ENCODE peak calls at places on chromosome 11, in six cellular contexts. One of them, this sample, is unnamed.

GRCh38 chr11:46529928-46530574 is 63.8 kb downstream of the AMBRA1 start:
- DNase-seq in fibroblast of the aortic adventitia: no peak
- DNase-seq in CD8-positive, alpha-beta memory T cell: no peak
- DNase-seq in BE2C: no peak
- DNase-seq in Karpas-422: no peak
- DNase-seq in right lobe of liver: no peak
- DNase-seq in this sample: no peak

GRCh38 chr11:121762820-121763219 is 310.1 kb upstream of the SORL1-AS1 start:
- DNase-seq in fibroblast of the aortic adventitia: peak; percentile 63
- DNase-seq in CD8-positive, alpha-beta memory T cell: no peak
- DNase-seq in BE2C: peak; percentile 84
- DNase-seq in Karpas-422: no peak
- DNase-seq in right lobe of liver: no peak
- DNase-seq in this sample: no peak

GRCh38 chr11:45321669-45322068 is 35.5 kb upstream of the SYT13 start:
- DNase-seq in fibroblast of the aortic adventitia: no peak
- DNase-seq in CD8-positive, alpha-beta memory T cell: no peak
- DNase-seq in BE2C: no peak
- DNase-seq in Karpas-422: no peak
- DNase-seq in right lobe of liver: no peak
- DNase-seq in this sample: no peak

GRCh38 chr11:71440021-71440755 is 8.0 kb downstream of the DHCR7 start:
- DNase-seq in fibroblast of the aortic adventitia: no peak
- DNase-seq in CD8-positive, alpha-beta memory T cell: no peak
- DNase-seq in BE2C: no peak
- DNase-seq in Karpas-422: no peak
- DNase-seq in right lobe of liver: peak; percentile 15
- DNase-seq in this sample: no peak

GRCh38 chr11:22957890-22958289 is 97.6 kb upstream of the CCDC179 start:
- DNase-seq in fibroblast of the aortic adventitia: no peak
- DNase-seq in CD8-positive, alpha-beta memory T cell: no peak
- DNase-seq in BE2C: no peak
- DNase-seq in Karpas-422: no peak
- DNase-seq in right lobe of liver: no peak
- DNase-seq in this sample: no peak

GRCh38 chr11:6633422-6634408 is 14.5 kb upstream of the TPP1 start:
- DNase-seq in fibroblast of the aortic adventitia: no peak
- DNase-seq in CD8-positive, alpha-beta memory T cell: no peak
- DNase-seq in BE2C: no peak
- DNase-seq in Karpas-422: no peak
- DNase-seq in right lobe of liver: no peak
- DNase-seq in this sample: no peak

GRCh38 chr11:8604078-8604723 is 10.2 kb upstream of the STK33 start:
- DNase-seq in fibroblast of the aortic adventitia: peak; percentile 100
- DNase-seq in CD8-positive, alpha-beta memory T cell: no peak
- DNase-seq in BE2C: peak; percentile 34
- DNase-seq in Karpas-422: peak; percentile 85
- DNase-seq in right lobe of liver: no peak
- DNase-seq in this sample: peak; percentile 100

GRCh38 chr11:119920666-119921065 is 191.7 kb upstream of the NECTIN1 start:
- DNase-seq in fibroblast of the aortic adventitia: no peak
- DNase-seq in CD8-positive, alpha-beta memory T cell: no peak
- DNase-seq in BE2C: no peak
- DNase-seq in Karpas-422: no peak
- DNase-seq in right lobe of liver: no peak
- DNase-seq in this sample: no peak

GRCh38 chr11:35474677-35475076 is 50.7 kb downstream of the PAMR1 start:
- DNase-seq in fibroblast of the aortic adventitia: no peak
- DNase-seq in CD8-positive, alpha-beta memory T cell: no peak
- DNase-seq in BE2C: no peak
- DNase-seq in Karpas-422: no peak
- DNase-seq in right lobe of liver: no peak
- DNase-seq in this sample: no peak

GRCh38 chr11:112852141-112852853 is 108.9 kb upstream of the NCAM1 start:
- DNase-seq in fibroblast of the aortic adventitia: peak; percentile 63
- DNase-seq in CD8-positive, alpha-beta memory T cell: no peak
- DNase-seq in BE2C: no peak
- DNase-seq in Karpas-422: no peak
- DNase-seq in right lobe of liver: no peak
- DNase-seq in this sample: peak; percentile 25

DNA sequence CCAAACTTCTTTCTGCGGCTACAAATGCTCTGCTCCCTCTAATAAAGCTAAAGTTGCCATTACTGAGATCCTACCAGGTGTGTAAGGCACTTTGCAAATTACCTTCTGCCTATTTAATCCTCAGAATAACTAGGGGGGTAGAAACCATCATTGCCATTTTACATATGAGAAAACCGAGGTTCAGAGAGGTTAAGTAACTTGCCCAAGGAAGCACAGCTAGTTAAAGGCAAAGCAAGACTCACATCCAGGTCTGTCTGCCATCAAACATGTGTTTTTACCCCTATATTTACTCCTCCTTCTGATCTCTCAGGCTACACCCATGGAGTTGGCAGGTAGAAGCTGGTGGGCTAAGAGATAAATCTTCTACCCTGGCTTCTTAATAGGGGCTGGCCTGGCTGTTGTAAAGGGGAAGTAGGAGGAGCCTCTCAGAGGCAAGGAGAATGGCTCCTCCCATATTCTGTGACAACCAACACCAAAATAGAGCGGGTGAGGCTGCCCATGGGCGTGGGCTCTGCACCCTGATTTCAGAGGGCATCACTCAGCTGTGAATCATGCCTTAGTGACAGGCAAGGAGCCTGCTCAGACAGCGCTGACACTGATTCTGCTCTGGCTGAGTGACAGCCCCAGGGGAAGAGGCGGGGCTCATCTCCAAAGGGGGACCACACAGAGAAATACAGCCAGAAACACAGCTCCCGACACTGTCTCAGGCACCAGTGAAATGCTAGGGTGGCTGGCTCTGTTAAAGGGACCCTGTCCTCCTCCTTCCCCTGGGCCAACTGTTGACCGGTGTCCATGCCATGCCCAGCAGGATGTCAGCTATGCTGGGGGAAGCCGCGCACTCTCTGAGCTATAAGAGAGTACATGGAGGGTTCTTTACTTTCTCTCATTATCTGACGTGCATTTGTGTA is 106.8 kb downstream of the ABTB2 start:
- DNase-seq in fibroblast of the aortic adventitia: peak; percentile 41
- DNase-seq in CD8-positive, alpha-beta memory T cell: peak; percentile 55
- DNase-seq in BE2C: peak; percentile 58
- DNase-seq in Karpas-422: peak; percentile 73
- DNase-seq in right lobe of liver: no peak
- DNase-seq in this sample: no peak
- H3K4me3 ChIP-seq in fibroblast of the aortic adventitia: peak overlapping the region; percentile 11
- H3K4me3 ChIP-seq in CD8-positive, alpha-beta memory T cell: peak overlapping the region; percentile 46
- H3K4me3 ChIP-seq in BE2C: peak overlapping the region; percentile 41
- H3K4me3 ChIP-seq in Karpas-422: no peak overlapping the region
- H3K4me3 ChIP-seq in right lobe of liver: no peak overlapping the region
- H3K4me3 ChIP-seq in this sample: peak overlapping the region; percentile 26

GRCh38 chr11:105070221-105070789 is 25.2 kb upstream of the CARD16 start:
- DNase-seq in fibroblast of the aortic adventitia: no peak
- DNase-seq in CD8-positive, alpha-beta memory T cell: no peak
- DNase-seq in BE2C: no peak
- DNase-seq in Karpas-422: no peak
- DNase-seq in right lobe of liver: no peak
- DNase-seq in this sample: no peak
- H3K4me3 ChIP-seq in fibroblast of the aortic adventitia: no peak overlapping the region
- H3K4me3 ChIP-seq in CD8-positive, alpha-beta memory T cell: peak overlapping the region; percentile 29
- H3K4me3 ChIP-seq in BE2C: no peak overlapping the region
- H3K4me3 ChIP-seq in Karpas-422: no peak overlapping the region
- H3K4me3 ChIP-seq in right lobe of liver: no peak overlapping the region
- H3K4me3 ChIP-seq in this sample: no peak overlapping the region

DNA sequence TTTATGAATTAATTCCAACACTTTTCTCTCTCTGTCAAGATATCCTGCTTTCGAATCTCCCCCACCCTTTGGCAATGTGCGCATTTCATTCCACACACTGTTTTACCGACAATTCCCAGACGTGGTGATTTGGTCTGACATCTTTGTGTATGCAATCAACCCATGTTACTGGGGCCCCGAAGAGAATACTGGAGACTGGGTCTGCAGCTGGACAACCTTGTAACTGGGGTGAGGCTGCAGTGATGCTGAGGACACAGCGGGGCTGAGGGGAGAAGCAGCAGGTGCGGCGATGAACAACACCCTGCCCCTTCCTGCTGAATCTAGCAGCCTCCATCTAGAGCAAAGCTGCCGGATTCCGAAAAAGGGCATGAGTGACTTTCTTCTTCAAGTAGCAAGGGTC is 571.6 kb downstream of the OPCML start:
- DNase-seq in fibroblast of the aortic adventitia: no peak
- DNase-seq in CD8-positive, alpha-beta memory T cell: no peak
- DNase-seq in BE2C: no peak
- DNase-seq in Karpas-422: no peak
- DNase-seq in right lobe of liver: no peak
- DNase-seq in this sample: no peak
- H3K4me3 ChIP-seq in fibroblast of the aortic adventitia: no peak overlapping the region
- H3K4me3 ChIP-seq in CD8-positive, alpha-beta memory T cell: no peak overlapping the region
- H3K4me3 ChIP-seq in BE2C: no peak overlapping the region
- H3K4me3 ChIP-seq in Karpas-422: no peak overlapping the region
- H3K4me3 ChIP-seq in right lobe of liver: no peak overlapping the region
- H3K4me3 ChIP-seq in this sample: no peak overlapping the region

DNA sequence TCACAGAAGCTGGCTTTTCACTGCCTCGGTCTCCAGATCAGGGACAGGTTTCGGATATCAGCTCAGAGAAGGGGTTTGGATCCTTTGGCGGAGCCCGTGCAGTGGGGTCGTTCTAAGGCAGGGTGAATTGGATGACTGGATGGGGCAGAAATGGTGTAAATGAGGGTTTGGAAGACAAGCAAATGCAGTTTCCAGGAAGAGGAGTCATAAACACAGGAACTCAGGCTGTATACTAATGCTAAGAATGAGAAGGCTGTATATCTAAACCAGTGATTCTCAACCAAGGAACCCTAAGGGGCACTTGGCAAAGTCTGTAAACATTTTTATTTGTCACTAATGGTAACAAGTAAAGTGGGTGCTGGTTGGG is 896.5 kb downstream of the KCNA4 start:
- DNase-seq in fibroblast of the aortic adventitia: no peak
- DNase-seq in CD8-positive, alpha-beta memory T cell: no peak
- DNase-seq in BE2C: no peak
- DNase-seq in Karpas-422: no peak
- DNase-seq in right lobe of liver: no peak
- DNase-seq in this sample: no peak
- H3K4me3 ChIP-seq in fibroblast of the aortic adventitia: no peak overlapping the region
- H3K4me3 ChIP-seq in CD8-positive, alpha-beta memory T cell: no peak overlapping the region
- H3K4me3 ChIP-seq in BE2C: no peak overlapping the region
- H3K4me3 ChIP-seq in Karpas-422: no peak overlapping the region
- H3K4me3 ChIP-seq in right lobe of liver: no peak overlapping the region
- H3K4me3 ChIP-seq in this sample: no peak overlapping the region

GRCh38 chr11:69398529-69399492 is 82.7 kb upstream of the LINC01488 start:
- DNase-seq in fibroblast of the aortic adventitia: no peak
- DNase-seq in CD8-positive, alpha-beta memory T cell: no peak
- DNase-seq in BE2C: no peak
- DNase-seq in Karpas-422: no peak
- DNase-seq in right lobe of liver: peak; percentile 55
- DNase-seq in this sample: peak; percentile 65
- H3K4me3 ChIP-seq in fibroblast of the aortic adventitia: no peak overlapping the region
- H3K4me3 ChIP-seq in CD8-positive, alpha-beta memory T cell: no peak overlapping the region
- H3K4me3 ChIP-seq in BE2C: no peak overlapping the region
- H3K4me3 ChIP-seq in Karpas-422: no peak overlapping the region
- H3K4me3 ChIP-seq in right lobe of liver: no peak overlapping the region
- H3K4me3 ChIP-seq in this sample: no peak overlapping the region

This sample was measured in foreskin fibroblast.